ENCODE peak calls at places on chromosomes 11 and 22, in eight cellular contexts. P is stimulated activated CD4-positive, alpha-beta T cell treated with anti-CD3 and anti-CD28 coated beads, Interleukin-1b, Interleukin-23, amount 100 ng/mL, for 1 hour; Q is lower lobe of right lung; Y is A172; X is psoas muscle; S is cardiac muscle cell; M is sciatic nerve; I is naive thymus-derived CD8-positive, alpha-beta T cell. C is an unnamed sample.

GRCh38 chr11:86747801-86748200 is 52.5 kb upstream of the PRSS23 start:
- DNase-seq in Y (no peak), I (no peak), S (no peak), Q (no peak), M (no peak), X (no peak), P (no peak), C (no peak)

GRCh38 chr11:66048525-66049313 is at the start of gene GAL3ST3:
- DNase-seq in X (no peak), Q (no peak), I (no peak), S (peak), M (no peak), Y (no peak), P (no peak), C (peak)

GRCh38 chr22:19611590-19611989 is 87.4 kb upstream of the CLDN5 start:
- DNase-seq in X (no peak), M (no peak), I (no peak), Q (no peak), P (no peak), Y (no peak), S (no peak), C (no peak)

GRCh38 chr11:76368497-76368896 is 12.4 kb downstream of the THAP12 start:
- DNase-seq in X (no peak), M (no peak), Y (no peak), I (no peak), Q (no peak), P (no peak), S (no peak), C (no peak)

GRCh38 chr22:37647928-37648327 is 8.5 kb downstream of the SH3BP1 start:
- DNase-seq in M (no peak), I (no peak), P (no peak), Y (peak), S (no peak), X (no peak), Q (no peak), C (no peak)

GRCh38 chr11:2088746-2089535 is 50.2 kb downstream of the IGF2 start:
- DNase-seq in M (peak), Q (peak), Y (no peak), S (no peak), I (no peak), P (no peak), X (no peak), C (no peak)

GRCh38 chr11:102318469-102318868 is 1.2 kb downstream of the BIRC3 start:
- DNase-seq in S (no peak), M (no peak), Q (no peak), X (no peak), P (peak), I (peak), Y (peak), C (no peak)

GRCh38 chr11:84722583-84723108 is 904.5 kb downstream of the DLG2 start:
- DNase-seq in Y (no peak), P (no peak), Q (no peak), M (no peak), I (no peak), S (peak), X (no peak), C (no peak)

GRCh38 chr11:12201016-12201985 is 90.9 kb downstream of the MICAL2 start:
- DNase-seq in I (no peak), X (no peak), M (no peak), S (peak), Y (peak), Q (no peak), P (no peak), C (peak)

GRCh38 chr11:117479372-117479771 is 151.7 kb downstream of the CEP164 start:
- DNase-seq in P (no peak), X (no peak), Q (no peak), Y (no peak), S (no peak), M (no peak), I (no peak), C (no peak)

GRCh38 chr11:120121336-120121735 is 16.6 kb downstream of the TRIM29 start:
- DNase-seq in X (no peak), S (no peak), M (no peak), P (no peak), I (no peak), Q (no peak), Y (peak), C (no peak)

GRCh38 chr11:88421530-88421929 is 84.0 kb upstream of the CTSC start:
- DNase-seq in Q (no peak), X (no peak), S (no peak), I (peak), P (no peak), M (no peak), Y (no peak), C (no peak)

GRCh38 chr11:107769189-107769588 is 57.3 kb upstream of the SLN start:
- DNase-seq in Y (peak), S (no peak), P (no peak), M (no peak), I (no peak), X (no peak), Q (no peak), C (no peak)

GRCh38 chr11:113587318-113587739 is 112.1 kb upstream of the DRD2 start:
- DNase-seq in M (no peak), Y (peak), Q (no peak), X (no peak), P (no peak), I (no peak), S (no peak), C (no peak)

GRCh38 chr11:64769283-64769682 is 9.1 kb downstream of the SF1 start:
- DNase-seq in I (no peak), X (no peak), Q (no peak), S (no peak), Y (no peak), P (no peak), M (peak), C (no peak)

GRCh38 chr11:47467372-47467771 is 18.4 kb upstream of the RAPSN start:
- DNase-seq in X (no peak), Y (no peak), Q (no peak), I (no peak), S (no peak), P (no peak), M (peak), C (no peak)

GRCh38 chr11:82523141-82523540 is 210.5 kb downstream of the FAM181B start:
- DNase-seq in X (no peak), M (no peak), I (no peak), S (no peak), Y (no peak), Q (no peak), P (no peak), C (no peak)

GRCh38 chr22:40051322-40051721 is 56.6 kb downstream of the FAM83F start:
- DNase-seq in P (no peak), X (no peak), Y (no peak), M (no peak), S (no peak), Q (no peak), I (no peak), C (no peak)

GRCh38 chr11:91946397-91947090 is 278.1 kb upstream of the FAT3 start:
- DNase-seq in Y (peak), P (no peak), M (no peak), I (no peak), S (no peak), Q (no peak), X (no peak), C (no peak)

GRCh38 chr11:35826949-35827348 is 116.9 kb upstream of the LDLRAD3 start:
- DNase-seq in M (no peak), X (no peak), Y (no peak), S (no peak), Q (no peak), I (no peak), P (no peak), C (peak)

GRCh38 chr11:63548178-63548577 is 11.6 kb downstream of the PLAAT4 start:
- DNase-seq in P (no peak), Q (no peak), S (no peak), Y (no peak), I (no peak), M (no peak), X (no peak), C (no peak)

GRCh38 chr11:37313266-37313665 is 715.2 kb upstream of the RAG2 start:
- DNase-seq in P (no peak), S (no peak), Q (no peak), Y (no peak), M (no peak), I (no peak), X (no peak), C (no peak)

GRCh38 chr11:93775289-93775688 is 8.8 kb upstream of the MED17 start:
- DNase-seq in Q (no peak), X (no peak), S (peak), I (no peak), P (no peak), Y (peak), M (no peak), C (no peak)

C was measured in left ventricle myocardium superior.